ENCODE peak calls at places on chromosome 13, in four cellular contexts. T is psoas muscle; J is NCI-H2029; H is stimulated activated CD8-positive, alpha-beta memory T cell treated with anti-CD3 and anti-CD28 coated beads, Interleukin-4, amount 100 ng/mL, for 24 hours. W is an unnamed sample.
A peak's percentile ranks its signal among the peaks of the same experiment; 100 is the strongest.

GRCh38 chr13:50340566-50341287 is 325.5 kb downstream of the KCNRG start:
- DNase-seq in H (no peak), J (no peak), T (peak; percentile 65), W (no peak)

GRCh38 chr13:39016087-39016486 is 21.8 kb downstream of the PROSER1 start:
- DNase-seq in H (no peak), T (no peak), J (no peak), W (no peak)

GRCh38 chr13:22757530-22758120 is 423.2 kb upstream of the SGCG start:
- DNase-seq in H (no peak), T (no peak), J (no peak), W (no peak)

GRCh38 chr13:51942189-51942588 is 69.1 kb downstream of the ATP7B start:
- DNase-seq in H (no peak), J (peak; percentile 48), T (no peak), W (no peak)

GRCh38 chr13:23628250-23628649 is 58.0 kb downstream of the TNFRSF19 start:
- DNase-seq in T (no peak), J (no peak), H (no peak), W (no peak)

GRCh38 chr13:113860579-113861432 is 3.1 kb downstream of the GAS6 start:
- DNase-seq in T (no peak), H (no peak), J (no peak), W (no peak)

GRCh38 chr13:44306401-44307192 is 67.0 kb upstream of the SERP2 start:
- DNase-seq in J (peak; percentile 49), H (no peak), T (no peak), W (no peak)

GRCh38 chr13:35764359-35765015 is 288.0 kb upstream of the MAB21L1 start:
- DNase-seq in H (no peak), T (no peak), J (no peak), W (no peak)

GRCh38 chr13:30373727-30374126 is 48.6 kb upstream of the UBE2L5 start:
- DNase-seq in H (no peak), J (no peak), T (no peak), W (peak; percentile 49)

GRCh38 chr13:75530536-75530935 is 7.1 kb downstream of the COMMD6 start:
- DNase-seq in T (no peak), H (no peak), J (no peak), W (no peak)

GRCh38 chr13:70964124-70964523 is 855.9 kb upstream of the KLHL1 start:
- DNase-seq in T (no peak), J (no peak), H (no peak), W (no peak)

GRCh38 chr13:104773775-104774174 is 1707.6 kb upstream of the SLC10A2 start:
- DNase-seq in H (no peak), J (no peak), T (no peak), W (peak; percentile 20)

GRCh38 chr13:82655518-82655855 is 1226.8 kb downstream of the SLITRK1 start:
- DNase-seq in J (no peak), T (no peak), H (no peak), W (no peak)

GRCh38 chr13:24931450-24932217 is 164.3 kb upstream of the PABPC3 start:
- DNase-seq in J (no peak), H (no peak), T (no peak), W (no peak)

GRCh38 chr13:51333826-51334225 is 5.7 kb upstream of the SERPINE3 start:
- DNase-seq in T (no peak), J (no peak), H (no peak), W (no peak)

GRCh38 chr13:23709521-23709920 is 139.3 kb downstream of the TNFRSF19 start:
- DNase-seq in H (no peak), J (no peak), T (no peak), W (no peak)

GRCh38 chr13:102328909-102329308 is 72.9 kb downstream of the FGF14 start:
- DNase-seq in J (no peak), H (no peak), T (no peak), W (no peak)

W was measured in GM13976.